ENCODE peak calls at places on chromosome 10, in ten cellular contexts. Z, W, K, H, N, Y, R, S, A and X are unnamed samples.

GRCh38 chr10:69316313-69317059 is 38.2 kb downstream of the HK1 start:
- DNase-seq in Z (peak; percentile 48), W (peak; percentile 58), K (no peak), H (no peak), N (no peak), Y (no peak), R (no peak), S (no peak), A (no peak), X (peak; percentile 50)

GRCh38 chr10:45373783-45374450 is at the start of gene ALOX5:
- DNase-seq in Z (no peak), W (no peak), K (peak; percentile 74), H (peak; percentile 93), N (no peak), Y (peak; percentile 13), R (no peak), S (no peak), A (no peak), X (no peak)

GRCh38 chr10:81414038-81414437 is 461.0 kb upstream of the NRG3 start:
- DNase-seq in Z (no peak), W (no peak), K (no peak), H (no peak), N (no peak), Y (no peak), R (no peak), S (no peak), A (no peak), X (no peak)

GRCh38 chr10:48577158-48577557 is 27.7 kb downstream of the ARHGAP22 start:
- DNase-seq in Z (no peak), W (no peak), K (no peak), H (no peak), N (no peak), Y (no peak), R (no peak), S (no peak), A (no peak), X (no peak)

GRCh38 chr10:11504566-11505285 is 106.7 kb downstream of the USP6NL start:
- DNase-seq in Z (no peak), W (no peak), K (no peak), H (no peak), N (no peak), Y (no peak), R (no peak), S (no peak), A (no peak), X (no peak)

GRCh38 chr10:9613338-9613737 is 1404.3 kb upstream of the CELF2 start:
- DNase-seq in Z (no peak), W (peak; percentile 26), K (no peak), H (no peak), N (no peak), Y (no peak), R (no peak), S (no peak), A (no peak), X (peak; percentile 33)

GRCh38 chr10:49527061-49527460 is 11.9 kb downstream of the ERCC6 start:
- DNase-seq in Z (no peak), W (no peak), K (no peak), H (no peak), N (no peak), Y (no peak), R (no peak), S (no peak), A (no peak), X (no peak)

GRCh38 chr10:119335671-119336353 is 128.4 kb downstream of the GRK5 start:
- DNase-seq in Z (no peak), W (peak; percentile 61), K (peak; percentile 39), H (no peak), N (no peak), Y (no peak), R (no peak), S (peak; percentile 50), A (no peak), X (peak; percentile 48)

GRCh38 chr10:71829171-71829570 is 21.9 kb downstream of the PSAP start:
- DNase-seq in Z (no peak), W (no peak), K (no peak), H (no peak), N (no peak), Y (no peak), R (no peak), S (no peak), A (no peak), X (peak; percentile 40)

GRCh38 chr10:71828702-71829101 is 22.3 kb downstream of the PSAP start:
- DNase-seq in Z (no peak), W (no peak), K (no peak), H (no peak), N (no peak), Y (no peak), R (no peak), S (no peak), A (no peak), X (no peak)

GRCh38 chr10:71825217-71825616 is 25.8 kb downstream of the PSAP start:
- DNase-seq in Z (no peak), W (no peak), K (no peak), H (peak; percentile 23), N (no peak), Y (no peak), R (no peak), S (no peak), A (no peak), X (no peak)

GRCh38 chr10:71830726-71831125 is 20.3 kb downstream of the PSAP start:
- DNase-seq in Z (no peak), W (no peak), K (no peak), H (no peak), N (no peak), Y (no peak), R (no peak), S (no peak), A (no peak), X (no peak)

DNA sequence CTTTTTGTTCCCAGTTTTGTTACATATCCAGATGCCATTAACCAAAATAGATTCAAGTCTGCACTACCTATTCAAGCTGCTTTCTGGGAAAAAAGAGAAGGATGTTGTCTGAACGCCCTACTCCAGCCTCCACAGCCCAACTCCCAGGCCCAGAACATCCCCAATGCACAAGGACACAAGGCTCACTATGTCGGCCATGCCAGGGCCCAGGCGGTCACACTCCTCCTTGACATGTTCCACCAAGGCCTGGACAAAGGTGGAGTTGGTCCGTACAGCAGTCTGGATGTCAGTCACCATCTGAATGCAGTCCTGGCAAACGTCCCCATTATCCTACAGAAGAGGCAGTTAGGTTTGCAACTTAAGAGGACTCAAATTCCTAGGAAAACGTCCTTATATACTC is 23.2 kb downstream of the PSAP start:
- DNase-seq in Z (no peak), W (no peak), K (no peak), H (peak; percentile 35), N (no peak), Y (no peak), R (no peak), S (no peak), A (no peak), X (no peak)
- H3K4me3 ChIP-seq in Z (no peak overlapping the region), W (no peak overlapping the region), K (no peak overlapping the region), H (no peak overlapping the region), N (no peak overlapping the region), Y (no peak overlapping the region), R (no peak overlapping the region), S (no peak overlapping the region), A (no peak overlapping the region), X (no peak overlapping the region)

DNA sequence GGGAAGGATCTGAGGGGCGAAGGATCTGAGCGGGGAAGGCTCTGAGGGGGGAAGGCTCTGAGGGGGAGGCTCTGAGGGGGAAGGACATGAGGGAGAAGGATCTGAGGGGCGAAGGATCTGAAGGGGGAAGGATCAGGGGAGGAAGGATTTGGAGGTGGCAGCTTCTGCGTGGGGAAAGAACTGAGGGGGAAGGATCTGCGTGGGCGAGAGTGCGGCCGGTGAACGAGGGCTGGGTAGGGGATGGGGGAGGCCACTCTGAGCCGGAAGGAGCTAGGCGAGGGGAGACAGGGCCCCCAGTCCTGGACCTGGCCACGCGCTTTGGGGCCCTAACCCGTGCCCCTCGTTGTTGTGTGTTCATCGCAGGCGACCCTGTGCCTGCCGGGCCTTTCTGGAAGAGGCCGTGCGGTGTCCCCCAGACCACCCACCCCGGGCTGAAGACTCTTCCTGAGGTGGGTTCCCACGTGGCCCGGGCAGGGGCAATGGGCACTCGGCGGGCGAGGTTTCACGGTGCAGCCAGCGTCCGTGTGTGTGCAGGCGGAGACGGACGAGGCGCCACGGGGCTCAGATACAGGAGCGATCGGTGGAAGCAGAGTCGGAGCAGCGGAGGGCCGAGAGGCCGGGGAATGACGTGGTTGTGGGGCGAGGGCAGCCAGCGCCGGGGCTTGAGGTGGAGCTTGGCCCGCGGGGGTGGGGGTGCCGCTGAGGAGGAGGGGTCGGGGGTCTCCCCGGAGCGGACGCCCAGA is 2.0 kb downstream of the CALY start:
- DNase-seq in Z (no peak), W (no peak), K (peak; percentile 44), H (peak; percentile 68), N (no peak), Y (peak; percentile 76), R (no peak), S (no peak), A (peak; percentile 48), X (no peak)
- H3K4me3 ChIP-seq in Z (peak overlapping the region; percentile 32), W (no peak overlapping the region), K (peak overlapping the region; percentile 56), H (peak overlapping the region; percentile 32), N (peak overlapping the region; percentile 32), Y (peak overlapping the region; percentile 58), R (peak overlapping the region; percentile 38), S (peak overlapping the region; percentile 33), A (peak overlapping the region; percentile 79), X (peak overlapping the region; percentile 39)

GRCh38 chr10:28532223-28532508 is 752 bp upstream of the WAC start:
- DNase-seq in Z (peak; percentile 32), W (peak; percentile 59), K (no peak), H (no peak), N (no peak), Y (peak; percentile 21), R (no peak), S (no peak), A (no peak), X (peak; percentile 62)

GRCh38 chr10:28533315-28533564 is 322 bp downstream of the WAC start:
- DNase-seq in Z (no peak), W (no peak), K (no peak), H (no peak), N (no peak), Y (no peak), R (no peak), S (no peak), A (no peak), X (no peak)

GRCh38 chr10:28533571-28534304 is 820 bp downstream of the WAC start:
- DNase-seq in Z (peak; percentile 23), W (peak; percentile 36), K (peak; percentile 84), H (peak; percentile 88), N (no peak), Y (peak; percentile 46), R (peak; percentile 91), S (no peak), A (peak; percentile 70), X (peak; percentile 28)

GRCh38 chr10:28532509-28533314 is at the start of gene WAC:
- DNase-seq in Z (peak; percentile 93), W (peak; percentile 88), K (peak; percentile 98), H (peak; percentile 99), N (peak; percentile 64), Y (peak; percentile 67), R (peak; percentile 97), S (peak; percentile 79), A (peak; percentile 98), X (peak; percentile 93)

DNA sequence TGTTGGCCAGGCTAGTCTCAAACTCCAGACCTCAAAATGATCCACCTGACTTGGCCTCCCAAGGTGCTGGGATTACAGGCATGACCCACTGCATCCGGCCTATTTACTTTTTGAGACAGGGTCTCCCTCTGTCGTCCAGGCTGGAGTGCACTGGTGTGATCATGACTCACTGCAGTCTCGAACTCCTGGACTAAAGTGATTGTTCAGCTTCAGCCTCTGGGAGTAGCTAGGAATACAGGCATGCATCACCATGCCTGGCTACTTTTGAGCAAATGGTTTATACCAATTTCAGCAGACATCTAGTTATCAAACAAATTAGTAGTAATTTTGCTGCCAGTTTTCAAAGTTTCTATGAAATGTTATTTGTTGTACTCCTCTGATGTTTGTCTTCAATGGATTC is 2.2 kb upstream of the WAC start:
- DNase-seq in Z (no peak), W (peak; percentile 20), K (no peak), H (no peak), N (no peak), Y (no peak), R (no peak), S (no peak), A (no peak), X (no peak)
- H3K4me3 ChIP-seq in Z (no peak overlapping the region), W (no peak overlapping the region), K (no peak overlapping the region), H (no peak overlapping the region), N (no peak overlapping the region), Y (no peak overlapping the region), R (no peak overlapping the region), S (no peak overlapping the region), A (no peak overlapping the region), X (no peak overlapping the region)

DNA sequence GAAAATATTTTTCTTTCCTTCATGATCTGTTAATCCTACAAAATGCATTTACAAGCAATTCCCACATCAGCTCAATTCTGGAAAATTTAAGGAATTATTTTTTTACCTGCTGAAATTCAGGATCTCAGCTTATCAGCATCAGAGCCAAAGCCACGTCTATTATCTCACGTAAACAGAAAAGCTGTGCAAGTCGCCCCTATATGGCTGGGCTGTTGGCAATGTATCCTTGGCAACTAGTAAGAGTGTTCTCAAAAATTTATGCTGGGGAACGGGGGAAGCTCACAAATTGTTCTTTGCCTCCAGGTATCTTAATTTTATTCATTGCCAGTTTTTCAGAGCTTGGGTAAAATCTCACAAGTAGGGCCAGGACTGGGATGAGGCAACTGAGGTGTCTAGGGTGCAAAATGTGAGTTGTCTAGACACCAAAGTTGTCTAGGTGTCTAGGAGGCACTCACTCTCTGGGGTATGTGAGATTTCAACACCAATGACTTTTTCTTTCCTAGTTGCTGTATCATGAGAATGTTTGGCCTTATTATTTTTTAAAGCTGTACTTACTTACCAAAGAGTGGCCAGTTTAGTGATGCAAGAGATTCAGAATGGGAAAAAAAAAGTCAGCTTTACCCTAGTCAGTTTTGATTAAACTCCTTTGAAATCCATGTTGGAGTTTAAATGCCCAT is 5.1 kb downstream of the GSTO2 start:
- DNase-seq in Z (no peak), W (no peak), K (no peak), H (no peak), N (no peak), Y (no peak), R (no peak), S (no peak), A (no peak), X (peak; percentile 46)
- H3K4me3 ChIP-seq in Z (no peak overlapping the region), W (no peak overlapping the region), K (no peak overlapping the region), H (no peak overlapping the region), N (no peak overlapping the region), Y (no peak overlapping the region), R (peak overlapping the region; percentile 54), S (no peak overlapping the region), A (no peak overlapping the region), X (no peak overlapping the region)